ENCODE peak calls at places on chromosomes 11 and 22, in seven cellular contexts. One of them, this sample, is unnamed. For H3K4me1, the result is how much of the 10 kb centered on the place peaks cover.

GRCh38 chr22:50148991-50149721 is 21.4 kb upstream of the PANX2 start:
- DNase-seq in neuronal stem cell: peak
- DNase-seq in mesenchymal stem cell: peak
- DNase-seq in upper lobe of right lung: peak
- DNase-seq in pancreas: peak
- DNase-seq in heart left ventricle: peak
- DNase-seq in ovary: no peak
- DNase-seq in this sample: peak

GRCh38 chr11:69470301-69470700 is 11.2 kb upstream of the LINC01488 start:
- DNase-seq in ovary: no peak
- DNase-seq in pancreas: peak
- DNase-seq in neuronal stem cell: no peak
- DNase-seq in mesenchymal stem cell: no peak
- DNase-seq in heart left ventricle: no peak
- DNase-seq in upper lobe of right lung: no peak
- DNase-seq in this sample: no peak

GRCh38 chr22:47251911-47252310 is 489.5 kb downstream of the TBC1D22A start:
- DNase-seq in pancreas: no peak
- DNase-seq in mesenchymal stem cell: no peak
- DNase-seq in heart left ventricle: no peak
- DNase-seq in upper lobe of right lung: no peak
- DNase-seq in neuronal stem cell: no peak
- DNase-seq in ovary: no peak
- DNase-seq in this sample: no peak

GRCh38 chr11:111157571-111157970 is 88.0 kb upstream of the POU2AF2 start:
- DNase-seq in pancreas: no peak
- DNase-seq in neuronal stem cell: no peak
- DNase-seq in mesenchymal stem cell: no peak
- DNase-seq in heart left ventricle: no peak
- DNase-seq in upper lobe of right lung: no peak
- DNase-seq in ovary: no peak
- DNase-seq in this sample: peak

GRCh38 chr11:18173225-18173866 is 709 bp downstream of the MRGPRX4 start:
- DNase-seq in neuronal stem cell: no peak
- DNase-seq in upper lobe of right lung: no peak
- DNase-seq in mesenchymal stem cell: no peak
- DNase-seq in heart left ventricle: no peak
- DNase-seq in pancreas: no peak
- DNase-seq in ovary: no peak
- DNase-seq in this sample: no peak

GRCh38 chr11:134486106-134486505 is 74.1 kb upstream of the B3GAT1 start:
- DNase-seq in heart left ventricle: no peak
- DNase-seq in mesenchymal stem cell: no peak
- DNase-seq in upper lobe of right lung: peak
- DNase-seq in ovary: no peak
- DNase-seq in neuronal stem cell: no peak
- DNase-seq in pancreas: no peak
- DNase-seq in this sample: no peak

GRCh38 chr11:134125507-134125906 is 56.6 kb downstream of the JAM3 start:
- DNase-seq in neuronal stem cell: no peak
- DNase-seq in mesenchymal stem cell: peak
- DNase-seq in heart left ventricle: no peak
- DNase-seq in pancreas: no peak
- DNase-seq in upper lobe of right lung: no peak
- DNase-seq in ovary: no peak
- DNase-seq in this sample: no peak

GRCh38 chr11:74957937-74958629 is 9.0 kb downstream of the SPCS2 start:
- DNase-seq in neuronal stem cell: no peak
- DNase-seq in ovary: no peak
- DNase-seq in mesenchymal stem cell: no peak
- DNase-seq in upper lobe of right lung: no peak
- DNase-seq in heart left ventricle: no peak
- DNase-seq in pancreas: no peak
- DNase-seq in this sample: no peak

GRCh38 chr11:117146521-117146920 is 2.4 kb downstream of the PAFAH1B2 start:
- DNase-seq in pancreas: no peak
- DNase-seq in heart left ventricle: no peak
- DNase-seq in ovary: no peak
- DNase-seq in upper lobe of right lung: no peak
- DNase-seq in neuronal stem cell: no peak
- DNase-seq in mesenchymal stem cell: peak
- DNase-seq in this sample: no peak

GRCh38 chr11:106728861-106729260 is 289.4 kb downstream of the GUCY1A2 start:
- DNase-seq in upper lobe of right lung: no peak
- DNase-seq in ovary: no peak
- DNase-seq in neuronal stem cell: no peak
- DNase-seq in mesenchymal stem cell: no peak
- DNase-seq in heart left ventricle: no peak
- DNase-seq in pancreas: no peak
- DNase-seq in this sample: no peak

GRCh38 chr11:74636633-74637184 is 44.3 kb downstream of the POLD3 start:
- DNase-seq in upper lobe of right lung: no peak
- DNase-seq in mesenchymal stem cell: peak
- DNase-seq in ovary: no peak
- DNase-seq in pancreas: no peak
- DNase-seq in neuronal stem cell: no peak
- DNase-seq in heart left ventricle: no peak
- DNase-seq in this sample: no peak

GRCh38 chr11:29616611-29617010 is 400.2 kb downstream of the KCNA4 start:
- DNase-seq in neuronal stem cell: no peak
- DNase-seq in ovary: no peak
- DNase-seq in upper lobe of right lung: no peak
- DNase-seq in heart left ventricle: no peak
- DNase-seq in mesenchymal stem cell: peak
- DNase-seq in pancreas: no peak
- DNase-seq in this sample: no peak

GRCh38 chr11:61880050-61880449 is 11.3 kb downstream of the FADS3 start:
- DNase-seq in heart left ventricle: no peak
- DNase-seq in ovary: no peak
- DNase-seq in mesenchymal stem cell: no peak
- DNase-seq in upper lobe of right lung: no peak
- DNase-seq in neuronal stem cell: no peak
- DNase-seq in pancreas: no peak
- DNase-seq in this sample: no peak

GRCh38 chr11:61883327-61883726 is 8.0 kb downstream of the FADS3 start:
- DNase-seq in pancreas: no peak
- DNase-seq in upper lobe of right lung: no peak
- DNase-seq in mesenchymal stem cell: no peak
- DNase-seq in ovary: no peak
- DNase-seq in neuronal stem cell: no peak
- DNase-seq in heart left ventricle: no peak
- DNase-seq in this sample: no peak

GRCh38 chr11:61882879-61883278 is 8.5 kb downstream of the FADS3 start:
- DNase-seq in ovary: no peak
- DNase-seq in pancreas: no peak
- DNase-seq in heart left ventricle: no peak
- DNase-seq in mesenchymal stem cell: no peak
- DNase-seq in upper lobe of right lung: no peak
- DNase-seq in neuronal stem cell: no peak
- DNase-seq in this sample: no peak

GRCh38 chr11:61880454-61880853 is 10.9 kb downstream of the FADS3 start:
- DNase-seq in heart left ventricle: no peak
- DNase-seq in pancreas: no peak
- DNase-seq in ovary: no peak
- DNase-seq in neuronal stem cell: no peak
- DNase-seq in mesenchymal stem cell: no peak
- DNase-seq in upper lobe of right lung: no peak
- DNase-seq in this sample: no peak

GRCh38 chr11:61881397-61881796 is 9.9 kb downstream of the FADS3 start:
- DNase-seq in upper lobe of right lung: no peak
- DNase-seq in ovary: no peak
- DNase-seq in mesenchymal stem cell: no peak
- DNase-seq in pancreas: no peak
- DNase-seq in heart left ventricle: peak
- DNase-seq in neuronal stem cell: no peak
- DNase-seq in this sample: no peak
- H3K4me1 ChIP-seq in upper lobe of right lung: under half
- H3K4me1 ChIP-seq in ovary: under half
- H3K4me1 ChIP-seq in mesenchymal stem cell: under half
- H3K4me1 ChIP-seq in pancreas: under half
- H3K4me1 ChIP-seq in heart left ventricle: under half
- H3K4me1 ChIP-seq in neuronal stem cell: under half
- H3K4me1 ChIP-seq in this sample: under half

DNA sequence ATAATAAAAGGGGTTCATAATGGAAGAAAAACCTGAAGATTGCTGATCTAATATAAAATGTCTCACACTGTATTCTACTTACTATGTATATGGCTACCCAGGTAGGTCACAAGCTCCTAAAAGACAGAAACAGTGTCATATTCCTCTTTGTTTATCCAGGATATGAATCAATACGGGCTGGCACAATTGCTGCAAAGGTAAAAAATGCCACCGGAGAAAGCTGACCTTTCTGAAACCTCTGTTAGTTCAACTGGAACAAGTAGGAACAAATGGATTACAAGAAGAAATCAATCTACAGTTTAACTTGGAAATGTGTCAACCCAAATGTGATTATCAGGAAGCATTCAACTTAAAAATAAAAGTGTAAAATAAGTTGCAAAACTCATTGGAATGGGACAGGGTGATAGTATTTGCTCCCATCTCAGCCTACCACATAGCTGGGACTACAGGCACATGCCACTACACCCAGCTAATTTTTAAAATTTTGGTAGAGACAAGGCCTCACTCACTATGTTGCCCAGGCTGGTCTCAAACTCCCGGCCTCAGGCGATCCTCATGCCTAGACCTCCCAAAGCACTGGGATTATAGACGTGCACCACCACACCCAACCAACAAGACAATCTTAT is 27.6 kb downstream of the SLC35F2 start:
- DNase-seq in heart left ventricle: no peak
- DNase-seq in upper lobe of right lung: no peak
- DNase-seq in ovary: no peak
- DNase-seq in neuronal stem cell: no peak
- DNase-seq in pancreas: no peak
- DNase-seq in mesenchymal stem cell: no peak
- DNase-seq in this sample: no peak
- H3K4me1 ChIP-seq in heart left ventricle: under half
- H3K4me1 ChIP-seq in upper lobe of right lung: under half
- H3K4me1 ChIP-seq in ovary: under half
- H3K4me1 ChIP-seq in neuronal stem cell: under half
- H3K4me1 ChIP-seq in pancreas: under half
- H3K4me1 ChIP-seq in mesenchymal stem cell: under half
- H3K4me1 ChIP-seq in this sample: under half

GRCh38 chr22:44893731-44894080 is 116.1 kb downstream of the PHF21B start:
- DNase-seq in pancreas: no peak
- DNase-seq in ovary: no peak
- DNase-seq in mesenchymal stem cell: no peak
- DNase-seq in neuronal stem cell: no peak
- DNase-seq in upper lobe of right lung: no peak
- DNase-seq in heart left ventricle: no peak
- DNase-seq in this sample: no peak

GRCh38 chr22:44894321-44894720 is 115.5 kb downstream of the PHF21B start:
- DNase-seq in ovary: no peak
- DNase-seq in mesenchymal stem cell: no peak
- DNase-seq in upper lobe of right lung: no peak
- DNase-seq in pancreas: no peak
- DNase-seq in heart left ventricle: no peak
- DNase-seq in neuronal stem cell: no peak
- DNase-seq in this sample: peak

GRCh38 chr22:44892803-44893730 is 116.7 kb downstream of the PHF21B start:
- DNase-seq in mesenchymal stem cell: no peak
- DNase-seq in ovary: no peak
- DNase-seq in upper lobe of right lung: peak
- DNase-seq in pancreas: no peak
- DNase-seq in neuronal stem cell: no peak
- DNase-seq in heart left ventricle: no peak
- DNase-seq in this sample: no peak

GRCh38 chr22:44894782-44895181 is 115.0 kb downstream of the PHF21B start:
- DNase-seq in heart left ventricle: no peak
- DNase-seq in neuronal stem cell: no peak
- DNase-seq in ovary: no peak
- DNase-seq in pancreas: no peak
- DNase-seq in mesenchymal stem cell: no peak
- DNase-seq in upper lobe of right lung: no peak
- DNase-seq in this sample: no peak

DNA sequence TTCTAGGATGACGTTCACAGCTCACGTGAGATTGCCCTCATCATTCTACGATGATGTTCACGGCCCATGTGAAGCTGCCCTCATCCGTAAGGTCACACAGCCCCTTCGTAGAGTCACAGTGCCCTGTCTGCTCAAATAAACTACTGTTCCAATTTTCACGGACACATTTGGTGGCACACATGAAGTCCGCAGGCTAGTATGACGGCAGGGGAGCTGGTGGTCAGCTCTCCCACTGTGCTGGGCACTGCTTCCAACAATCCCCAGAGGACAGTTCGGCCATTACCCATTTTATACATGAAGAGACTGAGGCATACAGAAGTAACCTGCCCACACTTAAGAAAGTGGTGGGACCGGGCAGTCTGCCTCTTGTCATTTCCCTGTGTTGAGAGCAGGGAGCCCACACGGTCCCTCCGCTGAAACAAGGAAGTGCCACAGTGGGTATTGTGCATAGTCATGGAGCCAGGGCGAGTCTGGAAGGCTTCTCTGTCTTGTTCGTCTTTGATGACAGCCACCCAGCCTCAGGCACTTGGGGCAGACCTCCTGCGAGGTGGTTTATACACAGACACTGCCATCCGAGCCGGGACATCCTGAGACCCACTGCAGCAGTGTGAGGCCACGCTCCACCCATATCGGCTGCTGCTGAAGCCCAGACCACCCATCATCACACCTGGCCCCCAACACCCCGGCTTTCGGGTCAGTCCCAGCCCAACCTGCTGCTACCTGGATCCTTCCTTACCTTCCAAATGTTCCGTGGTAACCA is 114.3 kb downstream of the PHF21B start:
- DNase-seq in heart left ventricle: no peak
- DNase-seq in pancreas: no peak
- DNase-seq in upper lobe of right lung: no peak
- DNase-seq in ovary: no peak
- DNase-seq in mesenchymal stem cell: no peak
- DNase-seq in neuronal stem cell: no peak
- DNase-seq in this sample: no peak
- H3K4me1 ChIP-seq in heart left ventricle: under half
- H3K4me1 ChIP-seq in pancreas: under half
- H3K4me1 ChIP-seq in upper lobe of right lung: under half
- H3K4me1 ChIP-seq in ovary: under half
- H3K4me1 ChIP-seq in mesenchymal stem cell: under half
- H3K4me1 ChIP-seq in neuronal stem cell: under half
- H3K4me1 ChIP-seq in this sample: under half

DNA sequence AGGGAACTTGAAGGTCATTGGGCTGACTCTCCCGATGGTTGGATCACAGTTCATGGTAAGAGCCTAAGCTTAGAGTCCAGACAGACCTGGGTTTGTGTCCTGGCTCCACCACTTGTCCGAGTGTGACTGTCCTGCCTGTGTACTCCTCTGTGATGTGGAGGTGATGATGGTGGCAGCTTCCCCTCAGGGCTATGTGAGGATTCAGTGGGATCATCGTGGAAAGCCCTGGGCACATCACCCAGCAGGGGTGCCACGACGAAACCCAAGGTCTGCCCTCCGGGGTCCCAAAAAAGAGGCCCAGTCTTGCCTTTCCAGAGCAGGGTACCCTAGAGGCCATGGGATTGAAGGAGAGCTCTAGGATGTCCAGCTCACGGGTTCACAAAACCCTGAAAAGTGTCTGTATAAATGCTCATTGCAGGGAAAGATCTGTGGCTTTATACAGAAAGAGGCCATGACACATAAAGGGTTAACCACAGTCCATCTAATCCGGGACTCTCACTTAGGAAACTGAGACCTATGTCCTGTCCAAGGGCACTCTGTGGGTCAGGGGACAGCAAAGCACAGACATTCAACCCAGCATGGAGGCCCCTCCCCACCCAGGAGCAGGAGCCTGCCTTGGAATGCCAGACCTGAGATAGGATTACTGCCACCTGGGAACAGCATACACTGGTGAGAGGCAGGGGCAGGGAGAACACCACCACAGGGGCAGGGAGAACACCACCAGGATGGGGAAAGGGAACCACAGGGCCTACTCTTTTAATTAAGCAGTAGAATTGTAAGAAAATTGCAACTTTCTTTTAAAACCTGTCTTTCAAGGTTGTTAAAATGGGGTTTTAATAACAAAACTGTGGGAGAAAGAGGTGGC is 51.3 kb downstream of the IGLL5 start:
- DNase-seq in upper lobe of right lung: peak
- DNase-seq in neuronal stem cell: no peak
- DNase-seq in mesenchymal stem cell: no peak
- DNase-seq in heart left ventricle: no peak
- DNase-seq in ovary: no peak
- DNase-seq in pancreas: no peak
- DNase-seq in this sample: peak
- H3K4me1 ChIP-seq in upper lobe of right lung: under half
- H3K4me1 ChIP-seq in neuronal stem cell: under half
- H3K4me1 ChIP-seq in mesenchymal stem cell: under half
- H3K4me1 ChIP-seq in heart left ventricle: under half
- H3K4me1 ChIP-seq in ovary: under half
- H3K4me1 ChIP-seq in pancreas: under half
- H3K4me1 ChIP-seq in this sample: under half